ENCODE peak calls at places on chromosomes 5 and 9, in four cellular contexts. One of them, this sample, is unnamed.

GRCh38 chr9:81411961-81412360 is 277.4 kb downstream of the TLE1 start:
- DNase-seq in GM12878: no peak
- DNase-seq in HepG2: no peak
- DNase-seq in K562: no peak
- DNase-seq in this sample: no peak

GRCh38 chr9:92896037-92896436 is 18.2 kb upstream of the ZNF484 start:
- DNase-seq in K562: no peak
- DNase-seq in GM12878: no peak
- DNase-seq in HepG2: no peak
- DNase-seq in this sample: no peak

GRCh38 chr5:178357127-178357526 is 124.5 kb upstream of the PHYKPL start:
- DNase-seq in GM12878: no peak
- DNase-seq in HepG2: no peak
- DNase-seq in K562: no peak
- DNase-seq in this sample: peak; percentile 66

GRCh38 chr5:83058718-83059117 is 18.5 kb downstream of the TMEM167A start:
- DNase-seq in K562: no peak
- DNase-seq in HepG2: no peak
- DNase-seq in GM12878: no peak
- DNase-seq in this sample: no peak

GRCh38 chr5:22560115-22560514 is 293.0 kb downstream of the CDH12 start:
- DNase-seq in K562: no peak
- DNase-seq in GM12878: no peak
- DNase-seq in HepG2: no peak
- DNase-seq in this sample: no peak

GRCh38 chr5:33892419-33893151 is 795 bp upstream of the ADAMTS12 start:
- DNase-seq in HepG2: peak; percentile 2
- DNase-seq in K562: no peak
- DNase-seq in GM12878: no peak
- DNase-seq in this sample: no peak

GRCh38 chr9:125889524-125890473 is 142.6 kb downstream of the PBX3 start:
- DNase-seq in K562: no peak
- DNase-seq in GM12878: no peak
- DNase-seq in HepG2: no peak
- DNase-seq in this sample: peak; percentile 76

GRCh38 chr5:179605026-179605833 is 18.2 kb downstream of the HNRNPH1 start:
- DNase-seq in HepG2: no peak
- DNase-seq in K562: no peak
- DNase-seq in GM12878: no peak
- DNase-seq in this sample: no peak

GRCh38 chr5:111787006-111787405 is 30.0 kb upstream of the NREP start:
- DNase-seq in GM12878: no peak
- DNase-seq in HepG2: no peak
- DNase-seq in K562: no peak
- DNase-seq in this sample: no peak

GRCh38 chr9:134602547-134603362 is 38.8 kb upstream of the COL5A1 start:
- DNase-seq in K562: no peak
- DNase-seq in GM12878: no peak
- DNase-seq in HepG2: peak; percentile 42
- DNase-seq in this sample: peak; percentile 28

GRCh38 chr5:100424017-100424416 is 111.2 kb upstream of the FAM174A start:
- DNase-seq in GM12878: no peak
- DNase-seq in HepG2: no peak
- DNase-seq in K562: peak; percentile 10
- DNase-seq in this sample: no peak

GRCh38 chr5:145976431-145977155 is 40.2 kb downstream of the SH3RF2 start:
- DNase-seq in GM12878: no peak
- DNase-seq in K562: no peak
- DNase-seq in HepG2: no peak
- DNase-seq in this sample: no peak

GRCh38 chr5:173456751-173457171 is 128.5 kb upstream of the STC2 start:
- DNase-seq in HepG2: no peak
- DNase-seq in K562: no peak
- DNase-seq in GM12878: no peak
- DNase-seq in this sample: no peak

GRCh38 chr9:125632321-125633115 is 74.5 kb downstream of the MAPKAP1 start:
- DNase-seq in GM12878: peak; percentile 99
- DNase-seq in K562: peak; percentile 17
- DNase-seq in HepG2: peak; percentile 92
- DNase-seq in this sample: no peak

GRCh38 chr9:137044502-137045177 is 1.3 kb downstream of the NPDC1 start:
- DNase-seq in K562: no peak
- DNase-seq in GM12878: no peak
- DNase-seq in HepG2: no peak
- DNase-seq in this sample: peak; percentile 83

GRCh38 chr9:78606011-78606410 is 309.1 kb downstream of the PSAT1 start:
- DNase-seq in GM12878: no peak
- DNase-seq in HepG2: no peak
- DNase-seq in K562: no peak
- DNase-seq in this sample: no peak

GRCh38 chr9:75953218-75953617 is 62.7 kb downstream of the PCSK5 start:
- DNase-seq in GM12878: no peak
- DNase-seq in HepG2: peak; percentile 3
- DNase-seq in K562: no peak
- DNase-seq in this sample: no peak

GRCh38 chr5:143051244-143052058 is 281.3 kb downstream of the ARHGAP26 start:
- DNase-seq in GM12878: no peak
- DNase-seq in HepG2: peak; percentile 78
- DNase-seq in K562: no peak
- DNase-seq in this sample: no peak

GRCh38 chr9:85045271-85045670 is 375.7 kb downstream of the NTRK2 start:
- DNase-seq in GM12878: no peak
- DNase-seq in HepG2: no peak
- DNase-seq in K562: no peak
- DNase-seq in this sample: no peak
- TF ChIP-seq FOXM1 in GM12878: no peak
- TF ChIP-seq FOXM1 in HepG2: no peak
- TF ChIP-seq FOXM1 in K562: no peak
- TF ChIP-seq FOXM1 in this sample: no peak

GRCh38 chr9:12702160-12702758 is 9.1 kb downstream of the TYRP1 start:
- DNase-seq in GM12878: no peak
- DNase-seq in HepG2: peak; percentile 3
- DNase-seq in K562: peak; percentile 3
- DNase-seq in this sample: peak; percentile 30
- TF ChIP-seq ZBTB33 in GM12878: no peak
- TF ChIP-seq ZBTB33 in HepG2: no peak
- TF ChIP-seq ZBTB33 in K562: no peak
- TF ChIP-seq ZBTB33 in this sample: no peak

GRCh38 chr9:101736723-101737122 is 1.7 kb downstream of the GRIN3A start:
- DNase-seq in GM12878: no peak
- DNase-seq in K562: peak; percentile 8
- DNase-seq in HepG2: no peak
- DNase-seq in this sample: no peak

GRCh38 chr9:101739311-101739710 is 864 bp upstream of the GRIN3A start:
- DNase-seq in HepG2: no peak
- DNase-seq in GM12878: no peak
- DNase-seq in K562: no peak
- DNase-seq in this sample: no peak

GRCh38 chr9:101737165-101737704 is 1.2 kb downstream of the GRIN3A start:
- DNase-seq in GM12878: no peak
- DNase-seq in HepG2: no peak
- DNase-seq in K562: no peak
- DNase-seq in this sample: no peak

GRCh38 chr9:101737705-101738565 is 512 bp downstream of the GRIN3A start:
- DNase-seq in GM12878: no peak
- DNase-seq in K562: no peak
- DNase-seq in HepG2: no peak
- DNase-seq in this sample: peak; percentile 56

DNA sequence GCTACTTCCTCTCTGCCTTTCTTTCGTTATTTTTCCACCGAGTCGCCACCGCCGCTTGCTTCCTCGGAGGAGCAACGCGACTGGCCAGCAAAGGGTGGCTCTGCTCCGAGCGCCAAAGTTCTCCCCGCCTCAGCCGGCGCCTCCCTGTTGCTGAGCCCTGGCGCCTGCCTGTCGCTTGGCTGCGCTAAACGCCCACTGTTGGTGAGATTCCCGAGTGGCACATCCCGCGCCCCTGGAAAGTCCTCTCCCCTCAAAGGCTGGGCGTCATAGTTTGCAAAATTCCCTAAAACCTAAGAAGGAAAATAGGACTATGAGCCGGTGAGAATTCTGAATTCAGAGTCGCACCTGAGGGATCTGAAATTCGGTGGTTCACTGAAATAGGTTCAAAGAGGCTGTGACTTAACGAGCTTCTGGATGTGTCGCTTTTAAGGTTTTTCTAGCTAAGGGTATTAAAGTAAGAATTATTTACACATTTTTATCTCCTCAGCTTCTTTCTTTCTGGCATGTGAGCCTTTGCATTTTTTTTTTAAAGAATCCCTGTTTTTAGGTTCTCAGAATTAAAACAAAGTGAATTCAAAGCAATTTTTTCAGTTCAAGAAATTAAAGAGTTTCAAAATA is at the start of gene GRIN3A:
- DNase-seq in GM12878: no peak
- DNase-seq in K562: no peak
- DNase-seq in HepG2: no peak
- DNase-seq in this sample: peak; percentile 39
- TF ChIP-seq FOXM1 in GM12878: no peak
- TF ChIP-seq FOXM1 in K562: no peak
- TF ChIP-seq FOXM1 in HepG2: no peak
- TF ChIP-seq FOXM1 in this sample: no peak

GRCh38 chr5:103801681-103802080 is 239.1 kb upstream of the NUDT12 start:
- DNase-seq in GM12878: no peak
- DNase-seq in HepG2: no peak
- DNase-seq in K562: no peak
- DNase-seq in this sample: no peak
- TF ChIP-seq ZBTB33 in GM12878: no peak
- TF ChIP-seq ZBTB33 in HepG2: no peak
- TF ChIP-seq ZBTB33 in K562: no peak
- TF ChIP-seq ZBTB33 in this sample: no peak

GRCh38 chr5:54146390-54146789 is 164.0 kb downstream of the ARL15 start:
- DNase-seq in HepG2: no peak
- DNase-seq in GM12878: no peak
- DNase-seq in K562: no peak
- DNase-seq in this sample: no peak

GRCh38 chr5:54146906-54147305 is 163.5 kb downstream of the ARL15 start:
- DNase-seq in HepG2: no peak
- DNase-seq in K562: no peak
- DNase-seq in GM12878: no peak
- DNase-seq in this sample: no peak

GRCh38 chr5:54148858-54149257 is 161.5 kb downstream of the ARL15 start:
- DNase-seq in GM12878: no peak
- DNase-seq in HepG2: no peak
- DNase-seq in K562: no peak
- DNase-seq in this sample: no peak

GRCh38 chr5:54150841-54151240 is 159.5 kb downstream of the ARL15 start:
- DNase-seq in GM12878: no peak
- DNase-seq in K562: no peak
- DNase-seq in HepG2: no peak
- DNase-seq in this sample: no peak

DNA sequence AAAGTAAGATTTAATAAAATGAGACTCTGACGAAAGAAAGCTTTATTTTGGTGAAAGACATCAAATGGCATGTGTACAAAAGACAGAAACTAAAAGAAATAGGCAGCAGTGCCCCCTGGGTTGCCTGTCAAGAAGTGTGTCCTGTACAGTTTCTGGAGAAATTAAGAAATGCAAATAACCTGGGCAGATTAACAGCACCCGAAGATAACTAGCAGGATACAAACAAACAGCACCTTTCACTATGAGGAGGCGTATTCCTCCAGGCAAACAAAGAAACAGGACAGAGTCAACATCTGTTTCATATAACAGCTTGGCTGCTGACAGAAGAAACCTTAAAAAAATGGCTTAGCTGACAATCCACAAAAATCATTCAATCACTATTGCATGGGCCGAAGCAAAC is 162.3 kb downstream of the ARL15 start:
- DNase-seq in K562: no peak
- DNase-seq in HepG2: no peak
- DNase-seq in GM12878: no peak
- DNase-seq in this sample: peak; percentile 15
- TF ChIP-seq FOXM1 in K562: no peak
- TF ChIP-seq FOXM1 in HepG2: no peak
- TF ChIP-seq FOXM1 in GM12878: no peak
- TF ChIP-seq FOXM1 in this sample: no peak

DNA sequence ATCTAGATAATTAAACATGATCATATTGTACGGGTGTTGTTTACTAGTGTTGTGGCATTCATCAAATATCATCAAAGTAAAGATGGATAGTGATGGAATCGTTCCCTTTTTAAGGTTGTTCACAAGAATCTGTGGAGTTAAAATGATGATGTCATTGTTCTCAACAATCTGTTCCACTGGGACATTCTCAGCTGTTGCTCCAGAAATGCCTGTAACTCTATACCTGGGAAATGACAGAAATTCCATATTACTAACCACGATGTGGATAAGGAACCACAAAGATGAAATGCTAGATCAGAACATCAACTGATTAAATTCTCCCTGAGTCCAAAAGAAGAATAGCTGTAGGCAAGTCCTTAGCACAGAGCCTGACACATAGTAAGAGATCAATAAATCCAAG is 38.0 kb downstream of the RIGI start:
- DNase-seq in GM12878: no peak
- DNase-seq in HepG2: no peak
- DNase-seq in K562: no peak
- DNase-seq in this sample: no peak
- TF ChIP-seq ZBTB33 in GM12878: no peak
- TF ChIP-seq ZBTB33 in HepG2: no peak
- TF ChIP-seq ZBTB33 in K562: no peak
- TF ChIP-seq ZBTB33 in this sample: no peak

GRCh38 chr5:126138475-126139005 is 284.7 kb upstream of the GRAMD2B start:
- DNase-seq in K562: no peak
- DNase-seq in GM12878: no peak
- DNase-seq in HepG2: no peak
- DNase-seq in this sample: no peak

GRCh38 chr5:126137771-126138474 is 285.3 kb upstream of the GRAMD2B start:
- DNase-seq in GM12878: no peak
- DNase-seq in K562: no peak
- DNase-seq in HepG2: no peak
- DNase-seq in this sample: no peak

GRCh38 chr5:126143622-126144021 is 279.6 kb upstream of the GRAMD2B start:
- DNase-seq in HepG2: no peak
- DNase-seq in K562: no peak
- DNase-seq in GM12878: no peak
- DNase-seq in this sample: no peak

GRCh38 chr5:126139086-126139485 is 284.1 kb upstream of the GRAMD2B start:
- DNase-seq in HepG2: no peak
- DNase-seq in GM12878: no peak
- DNase-seq in K562: no peak
- DNase-seq in this sample: no peak

DNA sequence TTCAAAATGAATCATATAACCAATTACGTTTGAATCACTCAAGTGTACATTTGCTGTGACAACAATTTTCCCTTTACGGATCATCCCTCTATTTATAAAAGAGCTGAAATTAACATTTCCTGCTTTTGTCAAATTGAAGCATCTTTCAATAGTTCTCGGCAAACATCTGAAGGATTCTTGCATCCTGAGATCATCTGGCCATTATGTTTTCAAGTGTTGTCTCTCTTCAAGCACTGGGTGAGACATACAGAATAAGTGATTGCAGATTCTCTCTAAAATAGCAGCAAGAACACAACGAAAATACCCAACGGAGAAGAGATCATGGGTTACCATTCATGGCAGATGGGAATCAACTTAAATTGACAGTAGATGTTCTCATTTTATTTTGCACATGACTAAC is 283.4 kb upstream of the GRAMD2B start:
- DNase-seq in GM12878: no peak
- DNase-seq in K562: no peak
- DNase-seq in HepG2: no peak
- DNase-seq in this sample: no peak
- TF ChIP-seq FOXM1 in GM12878: no peak
- TF ChIP-seq FOXM1 in K562: no peak
- TF ChIP-seq FOXM1 in HepG2: no peak
- TF ChIP-seq FOXM1 in this sample: no peak

GRCh38 chr9:69573666-69574456 is 98.3 kb downstream of the APBA1 start:
- DNase-seq in HepG2: no peak
- DNase-seq in GM12878: no peak
- DNase-seq in K562: no peak
- DNase-seq in this sample: no peak
- TF ChIP-seq ZBTB33 in HepG2: no peak
- TF ChIP-seq ZBTB33 in GM12878: no peak
- TF ChIP-seq ZBTB33 in K562: no peak
- TF ChIP-seq ZBTB33 in this sample: no peak

This sample was measured in SK-N-SH.